ENCODE peak calls at places on chromosomes 3 and 15, in four cellular contexts. D, I, J and B are unnamed samples.

GRCh38 chr15:37765809-37766208 is 168.6 kb upstream of the TMCO5A start:
- DNase-seq in I (peak), D (no peak), J (no peak), B (no peak)

GRCh38 chr3:130316164-130316563 is 29.3 kb upstream of the COL6A5 start:
- DNase-seq in D (no peak), I (no peak), J (no peak), B (no peak)

GRCh38 chr15:47473857-47474256 is 243.4 kb upstream of the SEMA6D start:
- DNase-seq in D (peak), J (peak), I (no peak), B (no peak)

GRCh38 chr15:59298255-59298856 is 74.3 kb downstream of the MYO1E start:
- DNase-seq in I (no peak), D (no peak), J (no peak), B (no peak)

GRCh38 chr15:25775317-25775912 is 87.7 kb downstream of the ATP10A start:
- DNase-seq in I (peak), J (no peak), D (no peak), B (peak)

GRCh38 chr15:41796457-41796856 is 22.2 kb downstream of the MAPKBP1 start:
- DNase-seq in J (no peak), I (no peak), D (no peak), B (no peak)

GRCh38 chr3:11845661-11846060 is 1.0 kb downstream of the TAMM41 start:
- DNase-seq in I (peak), J (no peak), D (no peak), B (peak)

GRCh38 chr3:151976211-151977050 is 103.0 kb downstream of the SUCNR1 start:
- DNase-seq in I (peak), D (no peak), J (no peak), B (no peak)

GRCh38 chr15:92611995-92612745 is 43.4 kb downstream of the FAM174B start:
- DNase-seq in D (no peak), J (no peak), I (no peak), B (no peak)

GRCh38 chr15:83053151-83053550 is 13.9 kb downstream of the BTBD1 start:
- DNase-seq in D (no peak), J (no peak), I (peak), B (no peak)

GRCh38 chr3:186920301-186920700 is 10.0 kb upstream of the ST6GAL1 start:
- DNase-seq in I (no peak), D (no peak), J (no peak), B (no peak)

GRCh38 chr3:48739617-48739954 is 22.6 kb upstream of the IP6K2 start:
- DNase-seq in J (no peak), I (no peak), D (no peak), B (no peak)

GRCh38 chr15:83158393-83158792 is 49.2 kb downstream of the HDGFL3 start:
- DNase-seq in I (no peak), D (no peak), J (no peak), B (no peak)

GRCh38 chr3:110307065-110307809 is 764.4 kb upstream of the NECTIN3 start:
- DNase-seq in I (no peak), J (no peak), D (no peak), B (no peak)

GRCh38 chr3:142568393-142569017 is 10.0 kb downstream of the ATR start:
- DNase-seq in J (no peak), I (no peak), D (no peak), B (no peak)

GRCh38 chr3:132222868-132223538 is 94.2 kb upstream of the ACP3 start:
- DNase-seq in J (no peak), D (no peak), I (no peak), B (no peak)

GRCh38 chr3:78221300-78221699 is 1181.4 kb downstream of the ROBO2 start:
- DNase-seq in J (no peak), D (no peak), I (no peak), B (no peak)

GRCh38 chr15:60844431-60845174 is 365.7 kb upstream of the ICE2 start:
- DNase-seq in I (no peak), D (no peak), J (no peak), B (no peak)

GRCh38 chr3:159032311-159032710 is 230.5 kb downstream of the MFSD1 start:
- DNase-seq in J (no peak), I (no peak), D (no peak), B (no peak)

GRCh38 chr3:184011230-184011876 is 6.3 kb downstream of the ABCC5 start:
- DNase-seq in D (no peak), J (no peak), I (no peak), B (no peak)

GRCh38 chr3:189304465-189305341 is 132.9 kb downstream of the TPRG1 start:
- DNase-seq in D (no peak), I (no peak), J (no peak), B (no peak)

GRCh38 chr3:126721246-126721645 is 17.2 kb downstream of the CHCHD6 start:
- DNase-seq in I (no peak), J (no peak), D (no peak), B (no peak)

GRCh38 chr15:44101944-44102343 is 93.1 kb downstream of the FRMD5 start:
- DNase-seq in D (no peak), I (no peak), J (no peak), B (no peak)

GRCh38 chr15:29289179-29289578 is 19.6 kb upstream of the NSMCE3 start:
- DNase-seq in J (no peak), I (no peak), D (no peak), B (no peak)

DNA sequence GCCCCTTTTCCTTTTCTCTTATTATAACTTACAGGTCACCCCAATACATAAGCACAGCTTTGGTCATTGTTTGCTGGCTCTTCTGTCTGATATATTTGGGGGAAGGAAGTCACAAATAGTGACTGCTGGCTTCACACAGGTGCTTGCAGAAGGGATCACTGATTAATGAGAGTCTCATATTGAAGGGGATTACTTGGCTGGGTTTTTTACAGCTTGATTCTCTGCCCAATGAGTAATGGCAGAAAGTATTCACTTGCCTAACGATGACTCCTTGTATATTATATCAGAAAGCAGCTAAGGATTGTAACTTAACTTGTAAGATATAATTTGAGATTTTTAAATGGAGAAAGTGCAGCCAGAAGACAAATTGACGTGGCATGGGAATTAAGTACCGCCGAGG is 119.3 kb upstream of the PFN2 start:
- DNase-seq in I (no peak), J (no peak), D (no peak), B (no peak)
- TF ChIP-seq POLR2A in I (no peak), J (no peak), D (no peak), B (no peak)

DNA sequence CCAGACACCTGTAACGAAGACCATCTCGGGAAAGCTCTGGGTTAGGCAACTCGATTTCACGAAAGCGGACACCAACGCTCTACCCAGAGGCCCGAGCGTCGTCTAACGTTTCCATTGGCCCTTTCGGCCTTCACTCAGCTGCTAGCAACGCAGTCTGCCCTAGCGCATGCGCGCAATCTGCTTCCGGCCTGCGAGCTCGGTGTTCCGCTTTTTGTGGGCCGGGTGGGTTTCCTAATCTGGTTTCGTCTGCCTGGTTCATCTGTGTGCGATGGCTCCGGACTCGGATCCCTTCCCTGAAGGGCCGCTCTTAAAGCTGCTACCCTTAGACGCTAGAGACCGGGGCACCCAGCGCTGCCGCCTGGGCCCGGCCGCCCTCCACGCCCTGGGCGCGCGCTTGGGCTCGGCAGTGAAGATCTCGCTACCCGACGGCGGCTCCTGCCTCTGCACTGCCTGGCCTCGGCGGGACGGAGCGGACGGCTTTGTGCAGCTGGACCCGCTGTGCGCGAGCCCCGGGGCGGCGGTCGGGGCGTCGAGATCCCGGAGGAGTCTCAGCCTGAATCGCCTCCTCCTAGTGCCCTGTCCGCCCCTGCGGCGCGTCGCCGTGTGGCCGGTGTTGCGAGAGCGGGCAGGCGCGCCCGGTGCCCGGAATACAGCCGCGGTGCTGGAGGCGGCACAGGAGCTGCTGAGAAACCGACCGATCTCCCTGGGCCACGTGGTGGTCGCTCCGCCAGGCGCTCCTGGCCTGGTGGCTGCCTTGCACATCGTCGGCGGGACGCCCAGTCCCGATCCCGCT is 24.0 kb upstream of the GATM start:
- DNase-seq in I (peak), D (peak), J (peak), B (peak)
- TF ChIP-seq POLR2A in I (peak), D (peak), J (peak), B (peak)

GRCh38 chr3:188000361-188000861 is 153.5 kb upstream of the LPP start:
- DNase-seq in I (no peak), J (no peak), D (no peak), B (no peak)

GRCh38 chr3:188001926-188002325 is 152.0 kb upstream of the LPP start:
- DNase-seq in D (no peak), I (no peak), J (no peak), B (no peak)

GRCh38 chr3:188002626-188003138 is 151.3 kb upstream of the LPP start:
- DNase-seq in D (no peak), I (no peak), J (no peak), B (no peak)

GRCh38 chr3:188001052-188001567 is 152.8 kb upstream of the LPP start:
- DNase-seq in J (no peak), I (no peak), D (no peak), B (no peak)

DNA sequence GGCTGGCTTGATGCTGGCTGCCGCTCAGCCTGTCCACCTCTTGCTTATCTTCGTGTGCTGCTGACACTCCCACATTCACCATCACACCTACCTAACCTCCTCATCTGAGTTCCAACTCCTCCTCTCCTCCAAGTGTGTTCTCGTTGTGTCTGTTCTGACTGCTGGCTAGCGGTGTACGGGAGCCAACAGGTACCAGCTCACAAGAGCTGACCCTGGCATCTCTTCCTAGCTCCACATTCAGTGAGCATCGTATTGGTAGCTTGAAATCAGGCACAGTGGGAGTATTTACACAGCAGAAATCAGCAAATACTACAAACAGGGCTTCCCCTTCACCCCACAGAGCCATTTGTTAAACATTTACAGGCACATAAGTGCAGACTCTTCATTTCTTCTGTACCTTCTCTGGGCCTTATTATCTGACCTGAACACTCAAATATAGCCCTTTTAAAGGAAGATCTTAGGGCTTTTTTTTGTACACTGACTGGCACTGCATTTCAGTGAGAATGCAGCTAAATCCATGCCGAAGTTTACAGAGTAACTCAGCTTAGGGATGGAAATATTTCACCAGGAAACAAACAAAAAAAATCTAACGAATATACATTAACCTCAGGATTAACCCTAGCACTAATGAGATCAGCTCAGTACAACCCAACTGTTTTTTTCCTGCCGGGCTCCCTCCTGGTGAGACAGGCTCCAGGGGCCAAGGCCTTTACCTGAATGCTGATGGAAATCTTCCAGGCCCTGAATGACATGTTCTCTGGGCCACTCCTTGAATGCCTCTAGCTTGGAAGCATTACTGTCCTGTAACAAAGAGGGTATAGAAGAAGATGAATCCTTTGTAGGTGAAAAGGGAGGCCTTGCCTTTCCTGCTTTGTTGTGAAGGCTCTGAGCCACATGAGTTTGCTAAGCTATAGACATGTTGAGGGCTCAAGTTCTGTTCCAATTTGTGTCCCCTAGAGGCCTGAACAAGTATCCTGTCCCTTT is 150.5 kb upstream of the LPP start:
- DNase-seq in D (no peak), I (no peak), J (no peak), B (no peak)
- TF ChIP-seq POLR2A in D (no peak), I (no peak), J (no peak), B (no peak)

GRCh38 chr3:139343895-139344856 is at the start of gene MRPS22:
- DNase-seq in J (peak), I (peak), D (peak), B (peak)
- TF ChIP-seq POLR2A in J (no peak), I (peak), D (no peak), B (peak)

GRCh38 chr15:50150851-50151250 is 31.1 kb upstream of the SLC27A2 start:
- DNase-seq in D (no peak), I (no peak), J (no peak), B (no peak)
- TF ChIP-seq POLR2A in D (no peak), I (no peak), J (no peak), B (no peak)

GRCh38 chr3:149481491-149481890 is 7.0 kb downstream of the TM4SF4 start:
- DNase-seq in J (no peak), I (no peak), D (no peak), B (no peak)
- TF ChIP-seq POLR2A in J (no peak), I (no peak), D (no peak), B (no peak)